ENCODE peak calls at places on chromosomes 11 and 22, in seven cellular contexts. K, D, W, T, A, H and I are unnamed samples.

GRCh38 chr11:99418927-99419707 is 398.4 kb downstream of the CNTN5 start:
- DNase-seq in K (no peak), A (no peak), W (peak), D (no peak), H (no peak), T (no peak), I (peak)

GRCh38 chr22:49906071-49906798 is 12.0 kb downstream of the ALG12 start:
- DNase-seq in W (no peak), A (no peak), K (no peak), H (no peak), T (no peak), D (no peak), I (no peak)

GRCh38 chr22:24059121-24059520 is 48.0 kb downstream of the CABIN1 start:
- DNase-seq in K (no peak), W (peak), A (no peak), D (no peak), H (peak), T (peak), I (peak)

GRCh38 chr22:39216143-39216490 is 28.7 kb downstream of the PDGFB start:
- DNase-seq in K (no peak), D (no peak), T (no peak), H (no peak), W (no peak), A (no peak), I (no peak)

GRCh38 chr11:62602141-62603071 is 741 bp upstream of the MTA2 start:
- DNase-seq in A (peak), W (no peak), D (peak), T (peak), K (peak), H (no peak), I (peak)

GRCh38 chr11:115760528-115760837 is 256.3 kb upstream of the CADM1 start:
- DNase-seq in K (no peak), D (no peak), W (no peak), H (no peak), T (peak), A (no peak), I (peak)

GRCh38 chr11:34308821-34309585 is 48.8 kb downstream of the ABTB2 start:
- DNase-seq in H (no peak), D (no peak), W (no peak), K (no peak), A (no peak), T (peak), I (peak)

GRCh38 chr11:12224537-12224893 is 114.1 kb downstream of the MICAL2 start:
- DNase-seq in H (peak), W (peak), T (peak), K (peak), A (peak), D (peak), I (peak)

GRCh38 chr11:33182246-33182878 is 21.1 kb upstream of the CSTF3 start:
- DNase-seq in K (no peak), H (no peak), D (peak), T (no peak), A (no peak), W (no peak), I (no peak)

GRCh38 chr11:8604078-8604723 is 10.2 kb upstream of the STK33 start:
- DNase-seq in K (no peak), T (peak), A (peak), H (peak), W (peak), D (peak), I (peak)

GRCh38 chr11:102798012-102798746 is at the start of gene MMP1:
- DNase-seq in W (peak), T (peak), H (no peak), K (no peak), A (no peak), D (no peak), I (peak)

GRCh38 chr11:14449302-14449714 is 50.3 kb downstream of the COPB1 start:
- DNase-seq in A (no peak), H (no peak), D (no peak), W (peak), K (no peak), T (peak), I (no peak)

GRCh38 chr11:91173701-91174100 is 950.9 kb upstream of the CHORDC1 start:
- DNase-seq in H (no peak), K (no peak), A (no peak), W (peak), D (no peak), T (no peak), I (peak)

GRCh38 chr11:109851780-109852390 is 241.3 kb upstream of the ZC3H12C start:
- DNase-seq in D (no peak), K (no peak), T (no peak), H (no peak), W (no peak), A (no peak), I (peak)